ENCODE peak calls at places on chromosomes 12 and 14, in seven cellular contexts. S is B cell; L is GM10248; X is lower leg skin; R is uterus; Q is mammary epithelial cell; I is activated CD8-positive, alpha-beta T cell treated with anti-CD3 and anti-CD28 coated beads for 36 hours. M is an unnamed sample.
A peak's percentile ranks its signal among the peaks of the same experiment; 100 is the strongest.

GRCh38 chr14:52253503-52253902 is 14.0 kb upstream of the PTGDR start:
- DNase-seq in S (no peak), L (no peak), X (no peak), R (no peak), Q (no peak), I (no peak), M (no peak)

GRCh38 chr12:67807808-67808207 is 159.3 kb downstream of the DYRK2 start:
- DNase-seq in S (no peak), L (no peak), X (no peak), R (peak; percentile 39), Q (no peak), I (no peak), M (no peak)

GRCh38 chr12:25189656-25190055 is 5.3 kb downstream of the DNAI7 start:
- DNase-seq in S (no peak), L (no peak), X (no peak), R (no peak), Q (no peak), I (no peak), M (no peak)

GRCh38 chr12:62787606-62788005 is 147.3 kb downstream of the PPM1H start:
- DNase-seq in S (no peak), L (no peak), X (no peak), R (no peak), Q (no peak), I (no peak), M (no peak)

GRCh38 chr14:60658116-60658515 is 8.8 kb upstream of the SIX1 start:
- DNase-seq in S (no peak), L (no peak), X (no peak), R (no peak), Q (no peak), I (no peak), M (no peak)

GRCh38 chr12:23929906-23930305 is 19.6 kb downstream of the SOX5 start:
- DNase-seq in S (no peak), L (no peak), X (no peak), R (no peak), Q (no peak), I (no peak), M (no peak)

GRCh38 chr12:76790564-76791552 is 26.9 kb downstream of the ZDHHC17 start:
- DNase-seq in S (no peak), L (peak; percentile 35), X (no peak), R (no peak), Q (no peak), I (no peak), M (no peak)

GRCh38 chr14:97802974-97803373 is 1005.8 kb downstream of the VRK1 start:
- DNase-seq in S (no peak), L (no peak), X (no peak), R (no peak), Q (no peak), I (no peak), M (no peak)

GRCh38 chr12:2057041-2057792 is 4.4 kb downstream of the CACNA1C start:
- DNase-seq in S (peak; percentile 53), L (peak; percentile 40), X (no peak), R (peak; percentile 77), Q (peak; percentile 14), I (peak; percentile 77), M (peak; percentile 66)

GRCh38 chr14:82710257-82710841 is 1176.7 kb upstream of the SEL1L start:
- DNase-seq in S (no peak), L (peak; percentile 35), X (peak; percentile 31), R (peak; percentile 15), Q (peak; percentile 16), I (peak; percentile 56), M (peak; percentile 21)

GRCh38 chr14:60002819-60003492 is 83.0 kb downstream of the LRRC9 start:
- DNase-seq in S (no peak), L (no peak), X (no peak), R (peak; percentile 16), Q (no peak), I (no peak), M (peak; percentile 89)

GRCh38 chr12:70049596-70050360 is 193.5 kb upstream of the CNOT2 start:
- DNase-seq in S (no peak), L (peak; percentile 28), X (no peak), R (no peak), Q (peak; percentile 88), I (peak; percentile 46), M (no peak)

GRCh38 chr12:113388351-113388750 is 15.3 kb downstream of the SDS start:
- DNase-seq in S (no peak), L (peak; percentile 13), X (no peak), R (no peak), Q (no peak), I (no peak), M (no peak)

GRCh38 chr12:99966429-99966828 is 18.3 kb downstream of the ANKS1B start:
- DNase-seq in S (no peak), L (no peak), X (no peak), R (no peak), Q (no peak), I (no peak), M (no peak)

GRCh38 chr12:96606646-96607045 is 117.3 kb downstream of the CFAP54 start:
- DNase-seq in S (no peak), L (no peak), X (no peak), R (no peak), Q (no peak), I (no peak), M (no peak)

GRCh38 chr12:129570796-129571400 is 332.9 kb downstream of the TMEM132D start:
- DNase-seq in S (no peak), L (no peak), X (no peak), R (no peak), Q (no peak), I (no peak), M (no peak)

GRCh38 chr12:15540469-15540872 is 218.2 kb downstream of the PTPRO start:
- DNase-seq in S (no peak), L (no peak), X (no peak), R (no peak), Q (no peak), I (no peak), M (no peak)

GRCh38 chr12:43742106-43742505 is 16.5 kb downstream of the PUS7L start:
- DNase-seq in S (no peak), L (no peak), X (no peak), R (no peak), Q (peak; percentile 46), I (no peak), M (no peak)

GRCh38 chr14:21101802-21102413 is 1.0 kb downstream of the TMEM253 start:
- DNase-seq in S (no peak), L (peak; percentile 2), X (no peak), R (no peak), Q (no peak), I (peak; percentile 26), M (no peak)

DNA sequence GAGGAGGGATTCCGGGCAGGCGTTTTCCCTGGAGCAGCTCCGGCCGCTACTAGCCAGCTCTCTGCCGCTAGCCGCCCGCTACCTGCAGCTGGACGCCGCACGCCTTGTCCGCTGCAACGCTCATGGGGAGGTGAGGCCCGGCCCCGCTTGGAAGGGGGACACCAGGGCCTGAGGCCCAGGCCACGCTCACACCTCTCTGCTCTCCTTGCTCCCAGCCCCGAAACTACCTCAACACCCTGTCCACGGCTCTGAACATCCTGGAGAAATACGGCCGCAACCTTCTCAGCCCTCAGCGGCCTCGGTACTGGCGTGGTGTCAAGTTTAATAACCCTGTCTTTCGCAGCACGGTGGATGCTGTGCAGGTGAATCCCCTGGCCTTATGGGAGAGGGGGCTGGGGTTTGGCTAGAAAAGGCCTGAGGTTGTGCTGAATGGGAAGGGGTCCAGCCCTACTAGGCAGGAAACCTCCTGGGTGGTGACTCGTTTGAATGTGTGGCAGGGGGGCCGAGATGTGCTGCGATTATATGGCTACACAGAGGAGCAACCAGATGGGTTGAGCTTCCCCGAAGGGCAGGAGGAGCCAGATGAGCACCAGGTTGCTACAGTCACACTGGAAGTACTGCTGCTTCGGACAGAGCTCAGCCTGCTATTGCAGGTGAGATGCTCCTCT is 597 bp downstream of the RNF31 start:
- DNase-seq in S (no peak), L (no peak), X (no peak), R (no peak), Q (no peak), I (no peak), M (no peak)
- TF ChIP-seq CTCF in S (no peak), L (no peak), X (no peak), R (no peak), Q (no peak), I (no peak), M (no peak)

GRCh38 chr12:20436367-20436766 is 68.0 kb downstream of the PDE3A start:
- DNase-seq in S (no peak), L (no peak), X (no peak), R (no peak), Q (no peak), I (no peak), M (no peak)

GRCh38 chr12:20440408-20440807 is 72.1 kb downstream of the PDE3A start:
- DNase-seq in S (no peak), L (no peak), X (no peak), R (no peak), Q (no peak), I (no peak), M (no peak)

GRCh38 chr12:20442322-20442721 is 74.0 kb downstream of the PDE3A start:
- DNase-seq in S (no peak), L (no peak), X (no peak), R (no peak), Q (no peak), I (no peak), M (no peak)

GRCh38 chr12:20438307-20438779 is 70.0 kb downstream of the PDE3A start:
- DNase-seq in S (no peak), L (no peak), X (no peak), R (no peak), Q (no peak), I (no peak), M (no peak)

DNA sequence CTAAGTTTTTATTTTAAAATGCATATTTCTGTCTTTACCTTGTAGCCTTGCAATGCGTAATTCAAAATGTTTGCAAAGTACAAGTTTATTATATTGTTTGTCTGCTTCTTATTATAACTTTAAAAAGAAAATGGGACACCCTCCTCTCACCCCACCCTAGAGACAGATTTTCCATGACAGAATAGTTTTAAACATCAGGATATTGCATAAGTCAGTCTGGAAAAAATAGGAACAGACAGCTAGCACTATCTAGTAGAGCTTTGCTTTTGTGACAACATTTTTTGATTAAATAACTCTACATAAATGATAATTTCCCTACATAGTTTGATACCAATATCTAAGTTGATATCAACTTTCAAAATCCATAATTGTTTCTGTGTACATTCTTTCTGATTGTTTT is 71.3 kb downstream of the PDE3A start:
- DNase-seq in S (no peak), L (no peak), X (no peak), R (no peak), Q (no peak), I (no peak), M (no peak)
- TF ChIP-seq CTCF in S (no peak), L (no peak), X (no peak), R (no peak), Q (no peak), I (no peak), M (no peak)

GRCh38 chr12:82688035-82688501 is 1.4 kb downstream of the TMTC2 start:
- DNase-seq in S (no peak), L (no peak), X (no peak), R (no peak), Q (peak; percentile 15), I (no peak), M (no peak)
- TF ChIP-seq CTCF in S (no peak), L (no peak), X (no peak), R (no peak), Q (peak; percentile 6), I (peak; percentile 32), M (no peak)

DNA sequence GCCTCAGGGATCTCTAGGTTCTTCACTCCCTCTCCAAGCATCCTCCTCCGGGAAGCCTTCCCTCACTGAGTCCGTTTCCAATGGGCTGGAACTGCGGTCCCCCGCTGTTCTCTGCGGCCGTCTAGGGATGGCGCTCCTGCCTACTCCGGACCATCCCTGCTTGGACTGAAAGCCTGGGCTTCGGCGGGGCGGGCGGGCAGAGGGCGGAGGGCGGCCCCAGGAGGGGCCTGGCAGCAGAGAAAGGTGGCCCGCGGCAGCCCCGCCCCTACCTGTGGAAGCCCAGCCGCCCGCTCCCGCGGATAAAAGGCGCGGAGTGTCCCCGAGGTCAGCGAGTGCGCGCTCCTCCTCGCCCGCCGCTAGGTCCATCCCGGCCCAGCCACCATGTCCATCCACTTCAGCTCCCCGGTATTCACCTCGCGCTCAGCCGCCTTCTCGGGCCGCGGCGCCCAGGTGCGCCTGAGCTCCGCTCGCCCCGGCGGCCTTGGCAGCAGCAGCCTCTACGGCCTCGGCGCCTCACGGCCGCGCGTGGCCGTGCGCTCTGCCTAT is at the start of gene KRT7:
- DNase-seq in S (no peak), L (no peak), X (no peak), R (no peak), Q (peak; percentile 90), I (no peak), M (no peak)
- TF ChIP-seq CTCF in S (no peak), L (no peak), X (no peak), R (no peak), Q (peak; percentile 4), I (no peak), M (no peak)